ENCODE peak calls at places on chromosomes 13 and 19, in ten cellular contexts. Y is esophagus squamous epithelium, T is RWPE2, Q is A673, I is breast epithelium, J is heart left ventricle, F is IMR-90, W is astrocyte, U is ovary, M is aorta. S is an unnamed sample.

GRCh38 chr13:25463496-25463895 is 91.7 kb downstream of the ATP8A2 start:
- DNase-seq in W (peak; percentile 32), F (peak; percentile 22), Y (no peak), U (no peak), Q (no peak), T (no peak), I (no peak), J (no peak), M (no peak), S (no peak)

GRCh38 chr19:16927883-16928282 is 39.1 kb downstream of the F2RL3 start:
- DNase-seq in U (no peak), W (no peak), I (no peak), Q (no peak), T (no peak), Y (no peak), J (no peak), F (no peak), M (no peak), S (no peak)

GRCh38 chr19:52231154-52231565 is 38.2 kb upstream of the ZNF766 start:
- DNase-seq in I (no peak), F (peak; percentile 1), W (peak; percentile 23), U (no peak), M (no peak), Y (no peak), Q (no peak), J (no peak), T (no peak), S (no peak)

GRCh38 chr19:16892868-16893685 is 4.3 kb downstream of the F2RL3 start:
- DNase-seq in F (no peak), M (no peak), I (no peak), Q (no peak), Y (no peak), T (no peak), W (no peak), U (no peak), J (no peak), S (no peak)

GRCh38 chr19:51375504-51376221 is 3.2 kb upstream of the NKG7 start:
- DNase-seq in W (no peak), U (no peak), I (no peak), Y (no peak), T (no peak), J (no peak), Q (no peak), M (no peak), F (no peak), S (peak; percentile 45)

GRCh38 chr13:33730147-33730546 is 87.8 kb upstream of the RFC3 start:
- DNase-seq in I (no peak), U (no peak), T (no peak), M (no peak), Y (no peak), W (no peak), J (no peak), F (no peak), Q (no peak), S (no peak)

GRCh38 chr13:113562085-113562749 is 22.3 kb upstream of the TFDP1 start:
- DNase-seq in F (peak; percentile 76), U (peak; percentile 80), Y (no peak), T (peak; percentile 53), Q (peak; percentile 90), W (peak; percentile 61), I (peak; percentile 18), M (no peak), J (peak; percentile 73), S (no peak)

GRCh38 chr19:54158812-54159351 is 639 bp downstream of the LENG1 start:
- DNase-seq in Q (peak; percentile 36), I (no peak), W (no peak), F (peak; percentile 12), U (no peak), Y (no peak), J (no peak), T (no peak), M (no peak), S (no peak)

GRCh38 chr19:53424968-53425597 is 6.7 kb upstream of the ZNF761 start:
- DNase-seq in W (peak; percentile 29), J (peak; percentile 76), T (no peak), M (peak; percentile 83), Q (peak; percentile 75), U (peak; percentile 85), Y (no peak), F (peak; percentile 65), I (peak; percentile 51), S (peak; percentile 56)

GRCh38 chr13:22102237-22102636 is 431.4 kb downstream of the FGF9 start:
- DNase-seq in U (no peak), Q (no peak), F (no peak), J (no peak), I (no peak), W (no peak), T (no peak), M (no peak), Y (no peak), S (no peak)

GRCh38 chr13:22777207-22777606 is 403.6 kb upstream of the SGCG start:
- DNase-seq in W (no peak), I (no peak), Y (no peak), M (no peak), U (no peak), J (no peak), F (no peak), Q (peak; percentile 90), T (no peak), S (no peak)

GRCh38 chr19:40623403-40624239 is 22.5 kb downstream of the LTBP4 start:
- DNase-seq in U (no peak), Y (no peak), F (peak; percentile 18), J (peak; percentile 41), T (peak; percentile 75), I (no peak), W (peak; percentile 98), Q (peak; percentile 90), M (no peak), S (no peak)

GRCh38 chr13:103935117-103935516 is 868.9 kb upstream of the SLC10A2 start:
- DNase-seq in U (no peak), Q (no peak), I (no peak), J (no peak), M (no peak), W (no peak), T (no peak), F (no peak), Y (no peak), S (no peak)

GRCh38 chr13:109785892-109786450 is 412 bp downstream of the IRS2 start:
- DNase-seq in Y (no peak), F (no peak), W (no peak), M (no peak), U (no peak), J (peak; percentile 39), I (no peak), Q (no peak), T (no peak), S (no peak)

GRCh38 chr13:30116379-30116778 is 191.0 kb downstream of the KATNAL1 start:
- DNase-seq in U (no peak), Y (no peak), T (no peak), W (no peak), Q (no peak), M (no peak), F (no peak), I (no peak), J (no peak), S (no peak)
- H3K4me1 ChIP-seq in U (peaks cover 2% of the 10 kb centered on the region), Y (peaks cover 46% of the 10 kb centered on the region), T (peaks cover 15% of the 10 kb centered on the region), W (peaks cover 18% of the 10 kb centered on the region), Q (peaks cover 40% of the 10 kb centered on the region), M (no peaks in the 10 kb centered on the region), F (peaks cover 3% of the 10 kb centered on the region), I (peaks cover 6% of the 10 kb centered on the region), J (peaks cover 13% of the 10 kb centered on the region), S (peaks cover 27% of the 10 kb centered on the region)

DNA sequence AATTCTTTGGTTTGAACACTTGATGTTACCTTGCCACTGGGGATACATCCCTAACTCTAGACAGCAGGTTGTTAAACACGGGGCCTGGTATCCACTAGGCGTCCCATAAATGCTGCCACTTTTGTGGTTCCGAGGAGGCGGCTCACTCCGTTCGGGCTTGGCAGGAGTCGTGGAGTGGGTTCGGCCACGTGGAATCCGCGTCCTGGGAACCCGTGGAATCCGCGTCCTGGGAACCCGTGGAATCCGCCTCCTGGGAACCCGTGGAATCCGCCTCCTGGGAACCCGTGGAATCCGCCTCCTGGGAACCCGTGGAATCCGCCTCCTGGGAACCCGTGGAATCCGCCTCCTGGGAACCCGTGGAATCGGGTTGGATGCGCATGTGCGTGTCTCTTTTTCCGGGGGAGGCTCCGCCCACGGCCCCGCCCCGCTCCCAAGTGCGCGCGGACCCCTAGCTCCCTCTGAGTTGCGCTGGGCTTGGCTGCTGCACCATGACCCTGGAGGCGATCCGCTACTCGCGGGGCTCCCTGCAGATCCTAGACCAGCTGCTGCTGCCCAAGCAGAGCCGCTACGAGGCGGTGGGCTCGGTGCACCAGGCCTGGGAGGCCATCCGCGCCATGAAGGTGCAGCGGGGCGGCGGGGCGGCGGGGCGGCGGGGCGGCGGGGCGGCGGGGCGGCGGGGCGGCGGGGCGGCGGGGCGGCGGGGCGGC is at the start of gene MRI1:
- DNase-seq in T (no peak), I (peak; percentile 59), M (peak; percentile 84), Y (no peak), Q (peak; percentile 86), W (peak; percentile 46), U (peak; percentile 93), F (peak; percentile 60), J (peak; percentile 88), S (peak; percentile 64)
- H3K27ac ChIP-seq in T (peak within 1 kb of the TSS; percentile 49), I (peak within 1 kb of the TSS; percentile 80), M (no peak within 1 kb of the TSS), Y (peak within 1 kb of the TSS; percentile 85), Q (peak within 1 kb of the TSS; percentile 83), W (peak within 1 kb of the TSS; percentile 33), U (peak within 1 kb of the TSS; percentile 52), F (peak within 1 kb of the TSS; percentile 77), J (peak within 1 kb of the TSS; percentile 71), S (peak within 1 kb of the TSS; percentile 57)

GRCh38 chr19:574658-575526 is 2.5 kb downstream of the BSG start:
- DNase-seq in Y (no peak), I (no peak), M (no peak), Q (no peak), W (peak; percentile 58), J (peak; percentile 82), F (peak; percentile 59), T (no peak), U (peak; percentile 66), S (no peak)
- H3K4me1 ChIP-seq in Y (peaks cover 80% of the 10 kb centered on the region), I (peaks cover 11% of the 10 kb centered on the region), M (peaks cover 3% of the 10 kb centered on the region), Q (peaks cover 17% of the 10 kb centered on the region), W (peaks cover 43% of the 10 kb centered on the region), J (peaks cover 72% of the 10 kb centered on the region), F (peaks cover 26% of the 10 kb centered on the region), T (peaks cover 7% of the 10 kb centered on the region), U (peaks cover 32% of the 10 kb centered on the region), S (peaks cover 23% of the 10 kb centered on the region)

GRCh38 chr19:15453906-15454305 is 4.2 kb upstream of the WIZ start:
- DNase-seq in J (no peak), Q (no peak), W (no peak), Y (no peak), M (no peak), I (no peak), T (no peak), F (no peak), U (no peak), S (no peak)

GRCh38 chr19:15450528-15450890 is 753 bp upstream of the WIZ start:
- DNase-seq in M (no peak), T (no peak), J (no peak), W (no peak), F (no peak), Q (no peak), U (no peak), I (no peak), Y (no peak), S (no peak)

GRCh38 chr19:15454371-15454800 is 4.6 kb upstream of the WIZ start:
- DNase-seq in T (peak; percentile 56), M (no peak), Q (no peak), I (no peak), J (no peak), F (no peak), U (no peak), Y (no peak), W (no peak), S (no peak)

GRCh38 chr19:15453091-15453498 is 3.3 kb upstream of the WIZ start:
- DNase-seq in T (no peak), Y (no peak), W (no peak), Q (no peak), F (no peak), I (no peak), J (peak; percentile 55), U (peak; percentile 67), M (no peak), S (no peak)

GRCh38 chr19:15452111-15453047 is 2.6 kb upstream of the WIZ start:
- DNase-seq in J (peak; percentile 97), F (peak; percentile 58), M (peak; percentile 93), Y (no peak), Q (peak; percentile 77), I (peak; percentile 78), T (peak; percentile 83), W (peak; percentile 43), U (peak; percentile 94), S (no peak)
- H3K27ac ChIP-seq in J (peak overlapping the region; percentile 61), F (no peak overlapping the region), M (no peak overlapping the region), Y (peak overlapping the region; percentile 62), Q (no peak overlapping the region), I (peak overlapping the region; percentile 77), T (no peak overlapping the region), W (no peak overlapping the region), U (no peak overlapping the region), S (no peak overlapping the region)